ENCODE peak calls at places on chromosomes 7 and 10, in seven cellular contexts. One of them, this sample, is unnamed.

GRCh38 chr7:8441106-8441590 is 7.7 kb downstream of the NXPH1 start:
- DNase-seq in esophagus muscularis mucosa: no peak
- DNase-seq in left ventricle myocardium inferior: no peak
- DNase-seq in SJSA1: no peak
- DNase-seq in vagina: no peak
- DNase-seq in astrocyte of the spinal cord: no peak
- DNase-seq in epithelial cell of proximal tubule: no peak
- DNase-seq in this sample: no peak

GRCh38 chr10:60495357-60495756 is 105.7 kb upstream of the ANK3 start:
- DNase-seq in esophagus muscularis mucosa: no peak
- DNase-seq in left ventricle myocardium inferior: no peak
- DNase-seq in SJSA1: no peak
- DNase-seq in vagina: no peak
- DNase-seq in astrocyte of the spinal cord: peak; percentile 49
- DNase-seq in epithelial cell of proximal tubule: no peak
- DNase-seq in this sample: no peak

GRCh38 chr7:150339369-150339768 is 2.1 kb downstream of the RARRES2 start:
- DNase-seq in esophagus muscularis mucosa: no peak
- DNase-seq in left ventricle myocardium inferior: no peak
- DNase-seq in SJSA1: no peak
- DNase-seq in vagina: no peak
- DNase-seq in astrocyte of the spinal cord: no peak
- DNase-seq in epithelial cell of proximal tubule: peak; percentile 57
- DNase-seq in this sample: no peak

GRCh38 chr10:17249820-17250219 is 21.8 kb downstream of the VIM start:
- DNase-seq in esophagus muscularis mucosa: no peak
- DNase-seq in left ventricle myocardium inferior: no peak
- DNase-seq in SJSA1: no peak
- DNase-seq in vagina: no peak
- DNase-seq in astrocyte of the spinal cord: peak; percentile 36
- DNase-seq in epithelial cell of proximal tubule: no peak
- DNase-seq in this sample: no peak

GRCh38 chr7:37344886-37345579 is 103.6 kb downstream of the ELMO1 start:
- DNase-seq in esophagus muscularis mucosa: no peak
- DNase-seq in left ventricle myocardium inferior: no peak
- DNase-seq in SJSA1: no peak
- DNase-seq in vagina: no peak
- DNase-seq in astrocyte of the spinal cord: no peak
- DNase-seq in epithelial cell of proximal tubule: no peak
- DNase-seq in this sample: no peak

GRCh38 chr7:148982596-148983219 is 45.6 kb downstream of the PDIA4 start:
- DNase-seq in esophagus muscularis mucosa: no peak
- DNase-seq in left ventricle myocardium inferior: no peak
- DNase-seq in SJSA1: peak; percentile 41
- DNase-seq in vagina: no peak
- DNase-seq in astrocyte of the spinal cord: peak; percentile 47
- DNase-seq in epithelial cell of proximal tubule: no peak
- DNase-seq in this sample: peak; percentile 66

GRCh38 chr7:6279341-6279740 is 6.9 kb upstream of the CYTH3 start:
- DNase-seq in esophagus muscularis mucosa: no peak
- DNase-seq in left ventricle myocardium inferior: no peak
- DNase-seq in SJSA1: no peak
- DNase-seq in vagina: no peak
- DNase-seq in astrocyte of the spinal cord: no peak
- DNase-seq in epithelial cell of proximal tubule: no peak
- DNase-seq in this sample: no peak

GRCh38 chr7:47744883-47745282 is 163.0 kb upstream of the TNS3 start:
- DNase-seq in esophagus muscularis mucosa: no peak
- DNase-seq in left ventricle myocardium inferior: no peak
- DNase-seq in SJSA1: no peak
- DNase-seq in vagina: no peak
- DNase-seq in astrocyte of the spinal cord: no peak
- DNase-seq in epithelial cell of proximal tubule: no peak
- DNase-seq in this sample: no peak

GRCh38 chr10:23439452-23439919 is 611 bp downstream of the OTUD1 start:
- DNase-seq in esophagus muscularis mucosa: no peak
- DNase-seq in left ventricle myocardium inferior: peak; percentile 41
- DNase-seq in SJSA1: no peak
- DNase-seq in vagina: peak; percentile 88
- DNase-seq in astrocyte of the spinal cord: no peak
- DNase-seq in epithelial cell of proximal tubule: no peak
- DNase-seq in this sample: no peak

GRCh38 chr10:97759157-97759980 is 12.4 kb downstream of the SFRP5 start:
- DNase-seq in esophagus muscularis mucosa: no peak
- DNase-seq in left ventricle myocardium inferior: peak; percentile 60
- DNase-seq in SJSA1: peak; percentile 47
- DNase-seq in vagina: no peak
- DNase-seq in astrocyte of the spinal cord: peak; percentile 62
- DNase-seq in epithelial cell of proximal tubule: no peak
- DNase-seq in this sample: peak; percentile 84

GRCh38 chr7:114986181-114986800 is 64.4 kb downstream of the MDFIC start:
- DNase-seq in esophagus muscularis mucosa: no peak
- DNase-seq in left ventricle myocardium inferior: no peak
- DNase-seq in SJSA1: no peak
- DNase-seq in vagina: no peak
- DNase-seq in astrocyte of the spinal cord: no peak
- DNase-seq in epithelial cell of proximal tubule: no peak
- DNase-seq in this sample: no peak

GRCh38 chr7:6232534-6232933 is 39.9 kb downstream of the CYTH3 start:
- DNase-seq in esophagus muscularis mucosa: no peak
- DNase-seq in left ventricle myocardium inferior: peak; percentile 62
- DNase-seq in SJSA1: no peak
- DNase-seq in vagina: no peak
- DNase-seq in astrocyte of the spinal cord: no peak
- DNase-seq in epithelial cell of proximal tubule: no peak
- DNase-seq in this sample: no peak

GRCh38 chr7:133197972-133198544 is 54.8 kb upstream of the EXOC4 start:
- DNase-seq in esophagus muscularis mucosa: no peak
- DNase-seq in left ventricle myocardium inferior: no peak
- DNase-seq in SJSA1: no peak
- DNase-seq in vagina: no peak
- DNase-seq in astrocyte of the spinal cord: no peak
- DNase-seq in epithelial cell of proximal tubule: no peak
- DNase-seq in this sample: no peak

GRCh38 chr7:38574121-38574520 is 57.1 kb downstream of the AMPH start:
- DNase-seq in esophagus muscularis mucosa: no peak
- DNase-seq in left ventricle myocardium inferior: no peak
- DNase-seq in SJSA1: no peak
- DNase-seq in vagina: no peak
- DNase-seq in astrocyte of the spinal cord: peak; percentile 67
- DNase-seq in epithelial cell of proximal tubule: no peak
- DNase-seq in this sample: no peak

DNA sequence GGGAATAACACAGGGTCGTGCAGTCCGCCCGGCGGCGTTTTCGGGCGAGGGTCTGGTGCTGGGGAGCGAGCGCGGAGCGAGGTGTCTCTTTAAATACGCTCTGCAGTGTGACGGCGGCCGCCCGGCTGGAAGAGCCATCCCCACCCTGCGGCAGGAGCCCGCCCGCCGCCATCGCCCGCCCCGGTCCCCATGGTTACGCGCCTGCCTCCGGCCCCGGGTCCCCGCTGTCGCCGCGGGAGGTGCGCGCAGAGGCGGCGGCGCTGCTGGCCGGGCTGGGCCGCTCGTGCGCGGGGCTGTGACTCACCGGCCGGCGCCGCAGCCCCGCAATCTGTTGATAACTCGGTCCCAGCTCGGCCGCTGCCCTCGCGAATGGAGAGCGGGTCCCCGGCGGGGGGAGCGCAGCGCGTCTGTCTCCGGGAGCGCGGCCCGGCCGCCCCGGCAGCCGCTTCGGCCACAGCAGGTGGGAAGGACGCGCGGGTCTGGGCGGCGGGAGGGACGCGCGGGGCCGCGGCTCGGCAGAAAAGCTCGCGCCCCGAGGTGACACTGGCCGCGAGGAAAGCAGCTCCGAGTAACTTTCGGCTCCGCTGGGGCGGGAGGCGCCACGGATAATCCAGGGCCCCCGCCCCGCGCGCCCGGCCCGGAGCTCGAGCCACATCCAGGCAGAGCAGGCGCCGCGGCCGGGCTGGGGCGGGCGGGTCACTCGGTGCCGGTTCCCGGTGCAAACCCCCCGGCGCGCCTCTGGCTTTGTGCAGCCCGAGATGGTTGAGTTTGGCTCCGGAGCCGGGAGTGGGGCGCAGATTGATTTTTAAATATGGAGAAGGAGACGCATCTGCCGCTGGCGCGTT is at the start of gene ADGRA1:
- DNase-seq in esophagus muscularis mucosa: no peak
- DNase-seq in left ventricle myocardium inferior: no peak
- DNase-seq in SJSA1: no peak
- DNase-seq in vagina: no peak
- DNase-seq in astrocyte of the spinal cord: no peak
- DNase-seq in epithelial cell of proximal tubule: no peak
- DNase-seq in this sample: no peak
- H3K4me3 ChIP-seq in esophagus muscularis mucosa: peak within 1 kb of the TSS; percentile 38
- H3K4me3 ChIP-seq in left ventricle myocardium inferior: peak within 1 kb of the TSS; percentile 41
- H3K4me3 ChIP-seq in SJSA1: no peak within 1 kb of the TSS
- H3K4me3 ChIP-seq in vagina: no peak within 1 kb of the TSS
- H3K4me3 ChIP-seq in astrocyte of the spinal cord: no peak within 1 kb of the TSS
- H3K4me3 ChIP-seq in epithelial cell of proximal tubule: no peak within 1 kb of the TSS
- H3K4me3 ChIP-seq in this sample: no peak within 1 kb of the TSS

GRCh38 chr10:71971311-71971731 is 7.1 kb downstream of the CHST3 start:
- DNase-seq in esophagus muscularis mucosa: no peak
- DNase-seq in left ventricle myocardium inferior: no peak
- DNase-seq in SJSA1: no peak
- DNase-seq in vagina: no peak
- DNase-seq in astrocyte of the spinal cord: no peak
- DNase-seq in epithelial cell of proximal tubule: no peak
- DNase-seq in this sample: no peak

GRCh38 chr10:71968553-71969474 is 4.6 kb downstream of the CHST3 start:
- DNase-seq in esophagus muscularis mucosa: no peak
- DNase-seq in left ventricle myocardium inferior: no peak
- DNase-seq in SJSA1: peak; percentile 25
- DNase-seq in vagina: no peak
- DNase-seq in astrocyte of the spinal cord: no peak
- DNase-seq in epithelial cell of proximal tubule: no peak
- DNase-seq in this sample: no peak

GRCh38 chr10:71970869-71971268 is 6.7 kb downstream of the CHST3 start:
- DNase-seq in esophagus muscularis mucosa: no peak
- DNase-seq in left ventricle myocardium inferior: no peak
- DNase-seq in SJSA1: no peak
- DNase-seq in vagina: no peak
- DNase-seq in astrocyte of the spinal cord: peak; percentile 42
- DNase-seq in epithelial cell of proximal tubule: no peak
- DNase-seq in this sample: no peak

GRCh38 chr10:71969929-71970328 is 5.7 kb downstream of the CHST3 start:
- DNase-seq in esophagus muscularis mucosa: no peak
- DNase-seq in left ventricle myocardium inferior: no peak
- DNase-seq in SJSA1: no peak
- DNase-seq in vagina: no peak
- DNase-seq in astrocyte of the spinal cord: no peak
- DNase-seq in epithelial cell of proximal tubule: no peak
- DNase-seq in this sample: no peak

DNA sequence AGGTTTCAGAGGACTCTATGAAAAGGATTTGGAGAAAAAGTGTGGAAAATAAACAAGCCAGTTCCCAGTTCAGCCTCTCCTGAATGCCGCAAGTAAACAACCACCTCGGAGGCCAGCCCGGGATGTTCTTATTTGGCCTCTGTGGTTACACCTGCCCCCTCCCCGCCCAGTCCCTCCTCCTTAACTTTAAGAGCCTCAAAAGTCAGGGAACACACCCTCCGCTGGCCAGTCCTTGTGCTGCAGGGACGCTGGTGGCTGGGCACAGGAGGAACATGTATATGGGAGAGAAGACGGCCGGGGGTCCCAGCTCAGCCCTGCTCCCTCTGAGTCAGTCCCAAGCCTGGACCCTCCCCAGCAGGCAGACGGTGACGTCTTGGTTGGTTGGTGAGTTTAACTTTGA is 6.1 kb downstream of the CHST3 start:
- DNase-seq in esophagus muscularis mucosa: no peak
- DNase-seq in left ventricle myocardium inferior: no peak
- DNase-seq in SJSA1: peak; percentile 68
- DNase-seq in vagina: no peak
- DNase-seq in astrocyte of the spinal cord: peak; percentile 37
- DNase-seq in epithelial cell of proximal tubule: no peak
- DNase-seq in this sample: no peak
- H3K4me3 ChIP-seq in esophagus muscularis mucosa: no peak overlapping the region
- H3K4me3 ChIP-seq in left ventricle myocardium inferior: no peak overlapping the region
- H3K4me3 ChIP-seq in SJSA1: no peak overlapping the region
- H3K4me3 ChIP-seq in vagina: no peak overlapping the region
- H3K4me3 ChIP-seq in astrocyte of the spinal cord: no peak overlapping the region
- H3K4me3 ChIP-seq in epithelial cell of proximal tubule: peak overlapping the region; percentile 20
- H3K4me3 ChIP-seq in this sample: no peak overlapping the region

DNA sequence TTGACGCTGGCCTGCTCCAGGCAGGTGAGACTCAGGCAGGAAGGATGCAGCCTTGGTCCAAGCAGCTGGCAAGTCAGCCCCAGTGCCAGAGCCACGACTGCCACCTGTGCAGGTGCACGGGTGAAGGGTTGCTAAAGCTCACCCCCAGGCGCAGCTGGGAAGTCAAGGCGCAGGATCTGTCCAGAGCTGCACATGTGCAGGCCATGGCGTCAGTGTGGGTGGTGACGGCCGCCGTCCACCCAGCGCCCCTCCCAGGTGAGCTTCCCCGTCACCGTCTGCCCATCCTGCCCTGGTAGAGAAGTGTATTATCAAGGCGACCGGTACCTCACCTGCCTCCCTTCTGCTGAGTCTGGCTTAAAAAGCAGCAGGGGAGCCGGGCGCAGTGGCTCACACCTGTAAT is 110.1 kb downstream of the MAD1L1 start:
- DNase-seq in esophagus muscularis mucosa: no peak
- DNase-seq in left ventricle myocardium inferior: no peak
- DNase-seq in SJSA1: no peak
- DNase-seq in vagina: no peak
- DNase-seq in astrocyte of the spinal cord: no peak
- DNase-seq in epithelial cell of proximal tubule: no peak
- DNase-seq in this sample: no peak
- H3K4me3 ChIP-seq in esophagus muscularis mucosa: no peak overlapping the region
- H3K4me3 ChIP-seq in left ventricle myocardium inferior: no peak overlapping the region
- H3K4me3 ChIP-seq in SJSA1: no peak overlapping the region
- H3K4me3 ChIP-seq in vagina: no peak overlapping the region
- H3K4me3 ChIP-seq in astrocyte of the spinal cord: no peak overlapping the region
- H3K4me3 ChIP-seq in epithelial cell of proximal tubule: no peak overlapping the region
- H3K4me3 ChIP-seq in this sample: no peak overlapping the region

GRCh38 chr7:94647295-94647694 is 8.6 kb downstream of the SGCE start:
- DNase-seq in esophagus muscularis mucosa: no peak
- DNase-seq in left ventricle myocardium inferior: no peak
- DNase-seq in SJSA1: no peak
- DNase-seq in vagina: no peak
- DNase-seq in astrocyte of the spinal cord: no peak
- DNase-seq in epithelial cell of proximal tubule: no peak
- DNase-seq in this sample: no peak

GRCh38 chr7:94649313-94649924 is 6.5 kb downstream of the SGCE start:
- DNase-seq in esophagus muscularis mucosa: no peak
- DNase-seq in left ventricle myocardium inferior: no peak
- DNase-seq in SJSA1: no peak
- DNase-seq in vagina: no peak
- DNase-seq in astrocyte of the spinal cord: peak; percentile 34
- DNase-seq in epithelial cell of proximal tubule: no peak
- DNase-seq in this sample: no peak

GRCh38 chr7:94648731-94649130 is 7.2 kb downstream of the SGCE start:
- DNase-seq in esophagus muscularis mucosa: no peak
- DNase-seq in left ventricle myocardium inferior: no peak
- DNase-seq in SJSA1: no peak
- DNase-seq in vagina: no peak
- DNase-seq in astrocyte of the spinal cord: no peak
- DNase-seq in epithelial cell of proximal tubule: no peak
- DNase-seq in this sample: no peak

GRCh38 chr7:94650137-94650536 is 5.8 kb downstream of the SGCE start:
- DNase-seq in esophagus muscularis mucosa: no peak
- DNase-seq in left ventricle myocardium inferior: no peak
- DNase-seq in SJSA1: no peak
- DNase-seq in vagina: no peak
- DNase-seq in astrocyte of the spinal cord: no peak
- DNase-seq in epithelial cell of proximal tubule: no peak
- DNase-seq in this sample: no peak

GRCh38 chr7:94650652-94651051 is 5.3 kb downstream of the SGCE start:
- DNase-seq in esophagus muscularis mucosa: no peak
- DNase-seq in left ventricle myocardium inferior: no peak
- DNase-seq in SJSA1: no peak
- DNase-seq in vagina: no peak
- DNase-seq in astrocyte of the spinal cord: no peak
- DNase-seq in epithelial cell of proximal tubule: no peak
- DNase-seq in this sample: no peak
- H3K4me3 ChIP-seq in esophagus muscularis mucosa: no peak overlapping the region
- H3K4me3 ChIP-seq in left ventricle myocardium inferior: no peak overlapping the region
- H3K4me3 ChIP-seq in SJSA1: no peak overlapping the region
- H3K4me3 ChIP-seq in vagina: no peak overlapping the region
- H3K4me3 ChIP-seq in astrocyte of the spinal cord: no peak overlapping the region
- H3K4me3 ChIP-seq in epithelial cell of proximal tubule: no peak overlapping the region
- H3K4me3 ChIP-seq in this sample: no peak overlapping the region

This sample was measured in aorta.